ENCODE peak calls at places on chromosomes 5 and 9, in four cellular contexts. E, J, V and C are unnamed samples.
A peak's percentile ranks its signal among the peaks of the same experiment; 100 is the strongest.

GRCh38 chr5:160197341-160198147 is 31.8 kb upstream of the FABP6 start:
- DNase-seq in E (peak; percentile 56), J (no peak), V (no peak), C (no peak)

GRCh38 chr5:1048162-1048721 is 39.6 kb downstream of the NKD2 start:
- DNase-seq in J (no peak), V (no peak), E (no peak), C (no peak)

GRCh38 chr9:125646222-125647100 is 60.5 kb downstream of the MAPKAP1 start:
- DNase-seq in J (peak; percentile 43), E (no peak), V (no peak), C (no peak)

GRCh38 chr5:126234563-126235195 is 188.5 kb upstream of the GRAMD2B start:
- DNase-seq in J (peak; percentile 33), E (no peak), V (no peak), C (no peak)

GRCh38 chr5:135154197-135154596 is 120.2 kb upstream of the PITX1 start:
- DNase-seq in E (no peak), J (peak; percentile 38), V (no peak), C (peak; percentile 68)

GRCh38 chr9:116099821-116100220 is 53.8 kb upstream of the PAPPA start:
- DNase-seq in V (no peak), J (no peak), E (no peak), C (no peak)

GRCh38 chr5:52554297-52554696 is 233.4 kb upstream of the ITGA1 start:
- DNase-seq in J (no peak), E (no peak), V (no peak), C (no peak)

GRCh38 chr9:97811534-97812246 is 41.3 kb upstream of the FOXE1 start:
- DNase-seq in J (peak; percentile 14), E (no peak), V (no peak), C (no peak)

GRCh38 chr5:101904736-101905135 is 391.3 kb downstream of the SLCO4C1 start:
- DNase-seq in V (no peak), E (no peak), J (no peak), C (no peak)

GRCh38 chr5:80036621-80037020 is 1.5 kb downstream of the THBS4 start:
- DNase-seq in V (no peak), E (no peak), J (no peak), C (no peak)

GRCh38 chr5:141420855-141421488 is at the start of gene PCDHGA11:
- DNase-seq in V (no peak), E (no peak), J (peak; percentile 50), C (no peak)

GRCh38 chr5:181191526-181192336 is 13.3 kb downstream of the TRIM7 start:
- DNase-seq in V (peak; percentile 95), J (peak; percentile 98), E (peak; percentile 96), C (peak; percentile 97)

GRCh38 chr9:120841930-120842684 is 615 bp downstream of the PSMD5 start:
- DNase-seq in V (no peak), J (peak; percentile 59), E (no peak), C (no peak)

GRCh38 chr5:160802567-160802966 is 49.4 kb downstream of the ATP10B start:
- DNase-seq in V (no peak), E (no peak), J (no peak), C (no peak)

GRCh38 chr9:4225291-4226119 is 74.4 kb downstream of the GLIS3 start:
- DNase-seq in J (peak; percentile 56), V (no peak), E (no peak), C (no peak)

GRCh38 chr5:139046551-139046950 is 151.6 kb downstream of the SIL1 start:
- DNase-seq in J (no peak), V (no peak), E (no peak), C (no peak)

GRCh38 chr5:81789033-81789432 is 38.1 kb upstream of the SSBP2 start:
- DNase-seq in J (peak; percentile 51), E (no peak), V (no peak), C (no peak)

GRCh38 chr5:61332891-61333350 is 863 bp downstream of the ZSWIM6 start:
- DNase-seq in J (peak; percentile 77), E (peak; percentile 69), V (peak; percentile 7), C (peak; percentile 84)

GRCh38 chr9:98933185-98933584 is 10.5 kb upstream of the COL15A1 start:
- DNase-seq in E (no peak), V (no peak), J (no peak), C (no peak)

GRCh38 chr5:14501353-14502162 is 80.0 kb upstream of the OTULINL start:
- DNase-seq in E (no peak), J (no peak), V (no peak), C (no peak)

GRCh38 chr5:173915310-173916005 is 27.3 kb downstream of the CPEB4 start:
- DNase-seq in J (peak; percentile 26), V (no peak), E (no peak), C (no peak)

GRCh38 chr5:173324115-173325001 is 3.9 kb downstream of the STC2 start:
- DNase-seq in E (peak; percentile 82), J (peak; percentile 87), V (no peak), C (no peak)

GRCh38 chr5:13316191-13316590 is 628.3 kb downstream of the DNAH5 start:
- DNase-seq in E (no peak), V (no peak), J (no peak), C (no peak)

GRCh38 chr5:157266286-157267007 is 524 bp downstream of the CYFIP2 start:
- DNase-seq in V (no peak), E (no peak), J (peak; percentile 31), C (no peak)

GRCh38 chr5:33827885-33828284 is 63.9 kb downstream of the ADAMTS12 start:
- DNase-seq in E (no peak), V (no peak), J (peak; percentile 74), C (no peak)

GRCh38 chr5:196350-196749 is 5.1 kb downstream of the LRRC14B start:
- DNase-seq in E (no peak), J (no peak), V (no peak), C (no peak)

GRCh38 chr9:5587024-5587423 is 41.9 kb upstream of the RIC1 start:
- DNase-seq in J (peak; percentile 48), E (no peak), V (no peak), C (no peak)

GRCh38 chr5:151137067-151137825 is 20.3 kb downstream of the ANXA6 start:
- DNase-seq in V (no peak), J (no peak), E (no peak), C (no peak)
- H3K36me3 ChIP-seq in V (peaks cover 70% of the 10 kb centered on the region), J (peaks cover 98% of the 10 kb centered on the region), E (peaks cover 93% of the 10 kb centered on the region), C (peaks cover 66% of the 10 kb centered on the region)

DNA sequence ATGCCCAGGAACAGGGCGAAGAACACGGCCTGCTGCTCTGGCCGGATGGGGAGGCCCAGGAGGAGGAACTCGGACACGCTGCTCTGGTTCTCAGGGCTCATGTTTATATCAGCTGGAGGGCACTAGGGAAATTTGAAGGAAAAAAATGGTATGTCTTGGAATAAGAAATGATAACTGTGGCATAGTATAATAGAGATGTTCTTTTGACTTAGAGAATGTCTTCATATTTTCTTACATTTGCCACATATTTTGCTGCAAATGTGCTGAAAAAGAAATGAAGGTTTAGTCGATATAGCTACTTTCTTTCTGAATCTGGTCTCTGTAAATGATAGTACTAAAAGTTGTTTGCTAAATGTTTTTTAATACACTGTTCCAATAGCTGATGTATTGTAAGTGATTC is at the start of gene OR1J1:
- DNase-seq in E (no peak), V (no peak), J (no peak), C (no peak)
- H3K9me3 ChIP-seq in E (no peaks in the 10 kb centered on the region), V (no peaks in the 10 kb centered on the region), J (no peaks in the 10 kb centered on the region), C (no peaks in the 10 kb centered on the region)

DNA sequence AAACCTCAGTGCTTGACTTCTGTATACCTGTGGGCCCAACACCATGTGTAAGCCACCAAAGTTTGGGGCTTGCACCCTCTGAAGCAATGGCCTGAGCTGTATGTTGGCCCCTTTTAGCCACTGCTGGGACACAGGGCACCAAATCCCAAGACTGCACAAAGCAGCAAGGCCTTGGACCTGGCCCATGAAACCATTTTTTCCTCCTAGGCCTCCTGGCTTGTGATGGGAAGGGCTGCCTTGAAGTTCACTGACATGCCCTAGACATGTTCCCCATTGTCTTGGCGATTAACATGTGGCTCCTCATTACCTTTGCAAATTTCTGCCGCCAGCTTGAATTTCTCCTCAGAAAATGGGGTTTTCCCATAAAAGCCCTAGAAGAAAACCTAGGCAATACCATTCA is 345.5 kb downstream of the MLLT3 start:
- DNase-seq in E (no peak), J (no peak), V (no peak), C (no peak)
- H3K4me3 ChIP-seq in E (no peak overlapping the region), J (no peak overlapping the region), V (no peak overlapping the region), C (no peak overlapping the region)

GRCh38 chr9:128600111-128600510 is 47.7 kb downstream of the SPTAN1 start:
- DNase-seq in J (no peak), E (no peak), V (no peak), C (no peak)
- H3K36me3 ChIP-seq in J (peaks cover 95% of the 10 kb centered on the region), E (peaks cover 100% of the 10 kb centered on the region), V (peaks cover 58% of the 10 kb centered on the region), C (peaks cover 96% of the 10 kb centered on the region)

GRCh38 chr9:101415578-101415977 is 16.9 kb downstream of the ZNF189 start:
- DNase-seq in V (no peak), E (no peak), J (no peak), C (no peak)
- H3K9me3 ChIP-seq in V (peaks cover 17% of the 10 kb centered on the region), E (peaks cover 17% of the 10 kb centered on the region), J (peaks cover 25% of the 10 kb centered on the region), C (peaks cover 11% of the 10 kb centered on the region)

DNA sequence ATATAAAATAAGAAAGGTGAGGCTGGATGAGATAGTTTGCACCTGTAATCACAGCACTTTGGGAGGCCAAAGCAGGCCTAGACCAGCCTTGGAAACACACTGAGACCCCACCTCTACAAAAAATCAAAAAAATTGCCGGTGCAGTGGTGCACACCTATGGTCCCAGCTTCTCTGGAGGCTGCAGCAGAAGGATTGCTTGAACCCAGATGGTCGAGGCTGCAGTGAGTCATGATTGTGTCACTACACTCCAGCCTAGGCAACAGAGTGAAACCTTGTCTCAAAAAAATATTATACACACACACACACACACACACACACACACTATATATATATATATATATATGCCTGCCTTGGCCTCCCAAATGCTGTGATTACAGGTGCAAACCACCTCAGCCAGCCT is 1.3 kb downstream of the SLC35D2 start:
- DNase-seq in E (no peak), V (no peak), J (peak; percentile 8), C (no peak)
- H3K4me3 ChIP-seq in E (no peak overlapping the region), V (no peak overlapping the region), J (peak overlapping the region; percentile 87), C (no peak overlapping the region)